ENCODE peak calls at places on chromosomes 12 and 14, in seven cellular contexts. One of them, this sample, is unnamed.

GRCh38 chr12:130952545-130952954 is 1.2 kb upstream of the ADGRD1 start:
- DNase-seq in endothelial cell: no peak
- DNase-seq in A549: no peak
- DNase-seq in NB4: no peak
- DNase-seq in activated B cell treated with CpG ODN at 0.5 μM for 24 hours: no peak
- DNase-seq in GM06990: no peak
- DNase-seq in fibroblast of mammary gland: no peak
- DNase-seq in this sample: no peak

GRCh38 chr12:90497923-90498545 is 456.9 kb downstream of the CCER1 start:
- DNase-seq in A549: no peak
- DNase-seq in activated B cell treated with CpG ODN at 0.5 μM for 24 hours: no peak
- DNase-seq in endothelial cell: no peak
- DNase-seq in GM06990: no peak
- DNase-seq in NB4: no peak
- DNase-seq in fibroblast of mammary gland: no peak
- DNase-seq in this sample: no peak

GRCh38 chr12:80702889-80703605 is 4.4 kb upstream of the MYF6 start:
- DNase-seq in GM06990: peak
- DNase-seq in A549: no peak
- DNase-seq in fibroblast of mammary gland: peak
- DNase-seq in NB4: no peak
- DNase-seq in endothelial cell: no peak
- DNase-seq in activated B cell treated with CpG ODN at 0.5 μM for 24 hours: no peak
- DNase-seq in this sample: no peak

GRCh38 chr12:67410667-67411067 is 141.5 kb downstream of the CAND1 start:
- DNase-seq in fibroblast of mammary gland: no peak
- DNase-seq in NB4: no peak
- DNase-seq in endothelial cell: no peak
- DNase-seq in GM06990: no peak
- DNase-seq in A549: no peak
- DNase-seq in activated B cell treated with CpG ODN at 0.5 μM for 24 hours: no peak
- DNase-seq in this sample: no peak

GRCh38 chr14:67999693-68000384 is 180.3 kb downstream of the RAD51B start:
- DNase-seq in GM06990: no peak
- DNase-seq in fibroblast of mammary gland: peak
- DNase-seq in activated B cell treated with CpG ODN at 0.5 μM for 24 hours: no peak
- DNase-seq in endothelial cell: no peak
- DNase-seq in NB4: no peak
- DNase-seq in A549: peak
- DNase-seq in this sample: no peak

GRCh38 chr12:103908877-103909276 is 21.3 kb upstream of the HSP90B1 start:
- DNase-seq in NB4: no peak
- DNase-seq in GM06990: no peak
- DNase-seq in activated B cell treated with CpG ODN at 0.5 μM for 24 hours: no peak
- DNase-seq in A549: no peak
- DNase-seq in endothelial cell: no peak
- DNase-seq in fibroblast of mammary gland: no peak
- DNase-seq in this sample: no peak

GRCh38 chr14:33408291-33408690 is 469.6 kb downstream of the NPAS3 start:
- DNase-seq in fibroblast of mammary gland: no peak
- DNase-seq in endothelial cell: no peak
- DNase-seq in NB4: no peak
- DNase-seq in activated B cell treated with CpG ODN at 0.5 μM for 24 hours: no peak
- DNase-seq in A549: no peak
- DNase-seq in GM06990: no peak
- DNase-seq in this sample: no peak

GRCh38 chr12:73950506-73950905 is 587.1 kb upstream of the ATXN7L3B start:
- DNase-seq in GM06990: no peak
- DNase-seq in activated B cell treated with CpG ODN at 0.5 μM for 24 hours: no peak
- DNase-seq in A549: no peak
- DNase-seq in endothelial cell: no peak
- DNase-seq in fibroblast of mammary gland: no peak
- DNase-seq in NB4: no peak
- DNase-seq in this sample: no peak

GRCh38 chr12:126355346-126355745 is 1290.1 kb downstream of the AACS start:
- DNase-seq in NB4: no peak
- DNase-seq in fibroblast of mammary gland: no peak
- DNase-seq in GM06990: peak
- DNase-seq in activated B cell treated with CpG ODN at 0.5 μM for 24 hours: no peak
- DNase-seq in endothelial cell: no peak
- DNase-seq in A549: no peak
- DNase-seq in this sample: no peak

GRCh38 chr14:52891800-52892199 is 59.0 kb downstream of the FERMT2 start:
- DNase-seq in activated B cell treated with CpG ODN at 0.5 μM for 24 hours: no peak
- DNase-seq in GM06990: no peak
- DNase-seq in A549: no peak
- DNase-seq in endothelial cell: no peak
- DNase-seq in fibroblast of mammary gland: no peak
- DNase-seq in NB4: no peak
- DNase-seq in this sample: no peak

GRCh38 chr12:122106891-122107660 is 28.5 kb downstream of the MLXIP start:
- DNase-seq in activated B cell treated with CpG ODN at 0.5 μM for 24 hours: no peak
- DNase-seq in GM06990: no peak
- DNase-seq in fibroblast of mammary gland: peak
- DNase-seq in NB4: no peak
- DNase-seq in A549: no peak
- DNase-seq in endothelial cell: no peak
- DNase-seq in this sample: no peak

GRCh38 chr14:55125403-55125802 is 3.6 kb upstream of the LGALS3 start:
- DNase-seq in fibroblast of mammary gland: no peak
- DNase-seq in GM06990: no peak
- DNase-seq in activated B cell treated with CpG ODN at 0.5 μM for 24 hours: no peak
- DNase-seq in A549: no peak
- DNase-seq in endothelial cell: no peak
- DNase-seq in NB4: peak
- DNase-seq in this sample: peak

GRCh38 chr14:64734990-64735389 is 30.8 kb downstream of the PLEKHG3 start:
- DNase-seq in endothelial cell: no peak
- DNase-seq in NB4: no peak
- DNase-seq in activated B cell treated with CpG ODN at 0.5 μM for 24 hours: no peak
- DNase-seq in GM06990: no peak
- DNase-seq in fibroblast of mammary gland: no peak
- DNase-seq in A549: no peak
- DNase-seq in this sample: peak

GRCh38 chr14:58607571-58608317 is 30.0 kb upstream of the DACT1 start:
- DNase-seq in GM06990: no peak
- DNase-seq in activated B cell treated with CpG ODN at 0.5 μM for 24 hours: no peak
- DNase-seq in A549: no peak
- DNase-seq in fibroblast of mammary gland: peak
- DNase-seq in endothelial cell: no peak
- DNase-seq in NB4: no peak
- DNase-seq in this sample: no peak

GRCh38 chr12:68915055-68915454 is 17.9 kb downstream of the CPM start:
- DNase-seq in GM06990: no peak
- DNase-seq in activated B cell treated with CpG ODN at 0.5 μM for 24 hours: no peak
- DNase-seq in fibroblast of mammary gland: peak
- DNase-seq in endothelial cell: no peak
- DNase-seq in A549: no peak
- DNase-seq in NB4: no peak
- DNase-seq in this sample: no peak

GRCh38 chr14:81990312-81990761 is 456.7 kb upstream of the SEL1L start:
- DNase-seq in A549: peak
- DNase-seq in fibroblast of mammary gland: peak
- DNase-seq in endothelial cell: peak
- DNase-seq in NB4: peak
- DNase-seq in activated B cell treated with CpG ODN at 0.5 μM for 24 hours: no peak
- DNase-seq in GM06990: no peak
- DNase-seq in this sample: no peak

GRCh38 chr12:67519824-67520433 is 128.6 kb upstream of the DYRK2 start:
- DNase-seq in NB4: no peak
- DNase-seq in GM06990: no peak
- DNase-seq in fibroblast of mammary gland: no peak
- DNase-seq in endothelial cell: no peak
- DNase-seq in activated B cell treated with CpG ODN at 0.5 μM for 24 hours: no peak
- DNase-seq in A549: no peak
- DNase-seq in this sample: no peak

GRCh38 chr14:92507174-92507768 is 6.3 kb upstream of the RIN3 start:
- DNase-seq in A549: no peak
- DNase-seq in NB4: peak
- DNase-seq in fibroblast of mammary gland: no peak
- DNase-seq in activated B cell treated with CpG ODN at 0.5 μM for 24 hours: peak
- DNase-seq in GM06990: peak
- DNase-seq in endothelial cell: no peak
- DNase-seq in this sample: peak

GRCh38 chr14:92505826-92506225 is 7.8 kb upstream of the RIN3 start:
- DNase-seq in activated B cell treated with CpG ODN at 0.5 μM for 24 hours: no peak
- DNase-seq in fibroblast of mammary gland: no peak
- DNase-seq in GM06990: no peak
- DNase-seq in A549: no peak
- DNase-seq in endothelial cell: no peak
- DNase-seq in NB4: no peak
- DNase-seq in this sample: no peak

GRCh38 chr14:92502541-92503286 is 10.9 kb upstream of the RIN3 start:
- DNase-seq in activated B cell treated with CpG ODN at 0.5 μM for 24 hours: no peak
- DNase-seq in NB4: no peak
- DNase-seq in GM06990: no peak
- DNase-seq in A549: no peak
- DNase-seq in endothelial cell: no peak
- DNase-seq in fibroblast of mammary gland: no peak
- DNase-seq in this sample: no peak

GRCh38 chr14:92503756-92504491 is 9.7 kb upstream of the RIN3 start:
- DNase-seq in NB4: no peak
- DNase-seq in activated B cell treated with CpG ODN at 0.5 μM for 24 hours: no peak
- DNase-seq in A549: peak
- DNase-seq in GM06990: no peak
- DNase-seq in endothelial cell: no peak
- DNase-seq in fibroblast of mammary gland: peak
- DNase-seq in this sample: peak

GRCh38 chr14:92506230-92506629 is 7.4 kb upstream of the RIN3 start:
- DNase-seq in GM06990: no peak
- DNase-seq in fibroblast of mammary gland: no peak
- DNase-seq in NB4: no peak
- DNase-seq in A549: no peak
- DNase-seq in endothelial cell: no peak
- DNase-seq in activated B cell treated with CpG ODN at 0.5 μM for 24 hours: no peak
- DNase-seq in this sample: no peak
- TF ChIP-seq CTCF in GM06990: no peak
- TF ChIP-seq CTCF in fibroblast of mammary gland: no peak
- TF ChIP-seq CTCF in NB4: no peak
- TF ChIP-seq CTCF in A549: no peak
- TF ChIP-seq CTCF in endothelial cell: no peak
- TF ChIP-seq CTCF in activated B cell treated with CpG ODN at 0.5 μM for 24 hours: no peak
- TF ChIP-seq CTCF in this sample: no peak

DNA sequence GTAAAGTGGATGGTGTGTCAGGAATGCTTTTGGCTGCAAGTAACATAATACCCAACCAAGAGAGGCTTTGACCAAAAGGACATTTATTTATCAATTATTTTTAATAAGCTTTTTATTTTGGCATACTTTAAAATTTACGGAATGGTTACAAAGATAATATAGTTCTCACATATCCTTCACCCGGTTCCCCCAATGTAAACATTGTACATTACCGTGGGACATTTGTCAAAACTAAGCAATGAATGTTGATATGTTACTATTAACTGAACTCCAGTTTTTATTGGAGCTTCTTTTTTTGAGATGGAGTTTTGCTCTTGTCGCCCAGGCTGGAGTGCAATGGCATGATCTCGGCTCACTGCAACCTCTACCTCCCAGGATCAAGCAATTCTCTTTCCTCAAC is 23.0 kb downstream of the CCDC63 start:
- DNase-seq in fibroblast of mammary gland: no peak
- DNase-seq in activated B cell treated with CpG ODN at 0.5 μM for 24 hours: no peak
- DNase-seq in endothelial cell: no peak
- DNase-seq in GM06990: no peak
- DNase-seq in A549: no peak
- DNase-seq in NB4: no peak
- DNase-seq in this sample: no peak
- TF ChIP-seq CTCF in fibroblast of mammary gland: no peak
- TF ChIP-seq CTCF in activated B cell treated with CpG ODN at 0.5 μM for 24 hours: no peak
- TF ChIP-seq CTCF in endothelial cell: no peak
- TF ChIP-seq CTCF in GM06990: no peak
- TF ChIP-seq CTCF in A549: no peak
- TF ChIP-seq CTCF in NB4: no peak
- TF ChIP-seq CTCF in this sample: no peak

DNA sequence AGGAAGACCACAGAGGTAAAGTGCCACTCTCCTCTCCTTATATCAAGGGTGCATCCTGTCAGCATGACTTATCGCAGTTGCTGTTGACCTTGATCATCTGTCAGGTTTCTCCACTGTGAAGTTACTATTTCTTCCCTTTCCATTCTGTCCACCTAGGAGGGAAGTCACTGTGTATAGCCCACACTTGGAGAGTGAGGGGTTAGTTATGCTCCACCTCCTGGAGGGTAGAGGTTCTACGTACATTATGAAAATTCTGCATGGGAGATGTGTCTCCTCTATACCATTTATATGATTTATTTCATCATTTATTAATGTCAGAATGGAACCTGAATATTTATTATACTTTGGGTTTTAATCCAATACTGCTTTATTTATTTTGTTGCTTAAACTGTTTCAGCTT is 40.2 kb upstream of the SMOC1 start:
- DNase-seq in fibroblast of mammary gland: no peak
- DNase-seq in GM06990: no peak
- DNase-seq in activated B cell treated with CpG ODN at 0.5 μM for 24 hours: no peak
- DNase-seq in A549: no peak
- DNase-seq in endothelial cell: no peak
- DNase-seq in NB4: peak
- DNase-seq in this sample: no peak
- TF ChIP-seq CTCF in fibroblast of mammary gland: no peak
- TF ChIP-seq CTCF in GM06990: no peak
- TF ChIP-seq CTCF in activated B cell treated with CpG ODN at 0.5 μM for 24 hours: no peak
- TF ChIP-seq CTCF in A549: no peak
- TF ChIP-seq CTCF in endothelial cell: no peak
- TF ChIP-seq CTCF in NB4: no peak
- TF ChIP-seq CTCF in this sample: no peak

GRCh38 chr14:51401756-51402155 is 161.7 kb downstream of the TMX1 start:
- DNase-seq in fibroblast of mammary gland: peak
- DNase-seq in endothelial cell: no peak
- DNase-seq in NB4: no peak
- DNase-seq in activated B cell treated with CpG ODN at 0.5 μM for 24 hours: no peak
- DNase-seq in GM06990: no peak
- DNase-seq in A549: no peak
- DNase-seq in this sample: no peak

GRCh38 chr14:51400142-51400541 is 160.1 kb downstream of the TMX1 start:
- DNase-seq in activated B cell treated with CpG ODN at 0.5 μM for 24 hours: no peak
- DNase-seq in GM06990: no peak
- DNase-seq in endothelial cell: no peak
- DNase-seq in NB4: no peak
- DNase-seq in A549: no peak
- DNase-seq in fibroblast of mammary gland: peak
- DNase-seq in this sample: no peak

GRCh38 chr14:51401272-51401671 is 161.2 kb downstream of the TMX1 start:
- DNase-seq in A549: no peak
- DNase-seq in endothelial cell: no peak
- DNase-seq in fibroblast of mammary gland: peak
- DNase-seq in activated B cell treated with CpG ODN at 0.5 μM for 24 hours: no peak
- DNase-seq in GM06990: no peak
- DNase-seq in NB4: no peak
- DNase-seq in this sample: no peak

GRCh38 chr14:51396222-51396815 is 156.3 kb downstream of the TMX1 start:
- DNase-seq in fibroblast of mammary gland: peak
- DNase-seq in activated B cell treated with CpG ODN at 0.5 μM for 24 hours: no peak
- DNase-seq in A549: peak
- DNase-seq in GM06990: no peak
- DNase-seq in endothelial cell: no peak
- DNase-seq in NB4: no peak
- DNase-seq in this sample: no peak

DNA sequence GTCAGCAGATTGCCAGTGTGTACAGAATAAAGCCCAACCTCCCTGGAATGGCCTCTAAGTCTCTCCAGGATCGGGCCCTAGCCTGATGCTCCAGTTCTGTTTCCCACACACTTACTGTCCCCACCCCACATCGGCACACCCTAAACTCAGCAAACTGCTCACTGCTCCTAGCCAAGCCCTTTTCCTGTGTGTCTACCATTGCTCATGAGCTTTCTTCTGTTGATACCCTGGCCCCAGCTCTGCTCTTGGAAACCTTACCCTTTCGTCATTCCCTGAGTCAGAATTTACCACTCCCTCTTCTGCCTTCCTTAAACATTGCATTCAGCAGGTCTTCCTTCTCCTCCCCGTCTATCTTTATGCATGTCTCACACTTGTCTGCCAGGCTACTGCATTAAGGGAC is 158.9 kb downstream of the TMX1 start:
- DNase-seq in GM06990: no peak
- DNase-seq in fibroblast of mammary gland: peak
- DNase-seq in activated B cell treated with CpG ODN at 0.5 μM for 24 hours: no peak
- DNase-seq in A549: peak
- DNase-seq in endothelial cell: no peak
- DNase-seq in NB4: no peak
- DNase-seq in this sample: no peak
- TF ChIP-seq CTCF in GM06990: no peak
- TF ChIP-seq CTCF in fibroblast of mammary gland: peak
- TF ChIP-seq CTCF in activated B cell treated with CpG ODN at 0.5 μM for 24 hours: no peak
- TF ChIP-seq CTCF in A549: no peak
- TF ChIP-seq CTCF in endothelial cell: no peak
- TF ChIP-seq CTCF in NB4: no peak
- TF ChIP-seq CTCF in this sample: no peak